ENCODE peak calls at places on chromosomes 3 and 15, in nine cellular contexts. J is foreskin keratinocyte, R is GM12865, T is colonic mucosa, C is hepatocyte, O is Panc1, S is left lung, H is HTR-8/SVneo, P is GM13976. Y is an unnamed sample.

GRCh38 chr15:63466378-63467192 is 37.8 kb upstream of the USP3 start:
- DNase-seq in J (no peak), R (peak), T (peak), C (peak), O (no peak), S (no peak), H (peak), P (peak), Y (peak)

GRCh38 chr3:147521646-147522045 is 112.5 kb downstream of the ZIC1 start:
- DNase-seq in J (peak), R (no peak), T (no peak), C (no peak), O (no peak), S (no peak), H (no peak), P (no peak), Y (no peak)

GRCh38 chr15:74442604-74443003 is 8.8 kb upstream of the SEMA7A start:
- DNase-seq in J (no peak), R (no peak), T (no peak), C (no peak), O (no peak), S (no peak), H (no peak), P (no peak), Y (no peak)

GRCh38 chr15:52344592-52344991 is 49.0 kb upstream of the MYO5C start:
- DNase-seq in J (no peak), R (no peak), T (no peak), C (no peak), O (no peak), S (no peak), H (no peak), P (no peak), Y (no peak)

GRCh38 chr3:110344897-110345767 is 726.5 kb upstream of the NECTIN3 start:
- DNase-seq in J (no peak), R (no peak), T (no peak), C (peak), O (no peak), S (no peak), H (no peak), P (no peak), Y (no peak)

GRCh38 chr15:100891316-100892012 is 11.8 kb downstream of the ALDH1A3 start:
- DNase-seq in J (no peak), R (no peak), T (no peak), C (no peak), O (no peak), S (no peak), H (no peak), P (no peak), Y (no peak)

GRCh38 chr3:157906627-157907026 is 199.6 kb downstream of the SHOX2 start:
- DNase-seq in J (no peak), R (no peak), T (no peak), C (no peak), O (no peak), S (no peak), H (no peak), P (no peak), Y (no peak)

GRCh38 chr15:60272623-60273022 is 125.2 kb downstream of the ANXA2 start:
- DNase-seq in J (no peak), R (peak), T (no peak), C (no peak), O (no peak), S (no peak), H (no peak), P (no peak), Y (no peak)

GRCh38 chr15:81053621-81054020 is 52.9 kb downstream of the TLNRD1 start:
- DNase-seq in J (no peak), R (no peak), T (no peak), C (no peak), O (no peak), S (no peak), H (no peak), P (no peak), Y (no peak)

GRCh38 chr15:68209735-68210408 is 4.7 kb upstream of the CALML4 start:
- DNase-seq in J (no peak), R (peak), T (no peak), C (no peak), O (no peak), S (no peak), H (no peak), P (peak), Y (no peak)

GRCh38 chr3:13479332-13479581 is 849 bp upstream of the HDAC11 start:
- DNase-seq in J (no peak), R (no peak), T (peak), C (peak), O (no peak), S (peak), H (no peak), P (no peak), Y (no peak)

GRCh38 chr15:79059081-79059572 is 31.5 kb downstream of the RASGRF1 start:
- DNase-seq in J (no peak), R (no peak), T (no peak), C (no peak), O (no peak), S (no peak), H (no peak), P (no peak), Y (no peak)

GRCh38 chr15:29773000-29773399 is 49.3 kb downstream of the TJP1 start:
- DNase-seq in J (no peak), R (no peak), T (no peak), C (no peak), O (no peak), S (no peak), H (no peak), P (no peak), Y (no peak)

GRCh38 chr3:48015451-48016182 is 599 bp downstream of the MAP4 start:
- DNase-seq in J (no peak), R (no peak), T (no peak), C (no peak), O (no peak), S (no peak), H (no peak), P (no peak), Y (no peak)

Y was measured in NCI-H1092.